ENCODE peak calls at places on chromosomes 5 and 9, in eight cellular contexts. D, N, W, U, P, J, X and V are unnamed samples.
A peak's percentile ranks its signal among the peaks of the same experiment; 100 is the strongest.

GRCh38 chr9:13841801-13842462 is 472.0 kb downstream of the NFIB start:
- DNase-seq in J (no peak), P (peak; percentile 28), N (no peak), D (no peak), W (no peak), X (no peak), U (no peak), V (no peak)

GRCh38 chr9:133561976-133562554 is 27.6 kb downstream of the ADAMTSL2 start:
- DNase-seq in U (no peak), J (no peak), X (no peak), D (no peak), W (no peak), N (no peak), P (no peak), V (no peak)

GRCh38 chr5:78526049-78526525 is 122.5 kb downstream of the LHFPL2 start:
- DNase-seq in J (peak; percentile 96), N (peak; percentile 81), W (no peak), X (no peak), U (no peak), P (peak; percentile 90), D (no peak), V (no peak)

GRCh38 chr5:173767580-173768266 is 120.4 kb upstream of the CPEB4 start:
- DNase-seq in U (no peak), X (no peak), D (no peak), N (no peak), J (no peak), W (no peak), P (peak; percentile 11), V (no peak)

GRCh38 chr9:28899926-28900325 is 1326.6 kb upstream of the C9orf72 start:
- DNase-seq in D (no peak), U (no peak), P (no peak), W (no peak), X (no peak), J (no peak), N (no peak), V (no peak)

GRCh38 chr5:123651234-123651633 is 139.3 kb downstream of the CSNK1G3 start:
- DNase-seq in D (no peak), U (no peak), N (no peak), X (no peak), P (no peak), W (no peak), J (no peak), V (no peak)

GRCh38 chr9:18910858-18911257 is 122.2 kb downstream of the SAXO1 start:
- DNase-seq in J (no peak), P (no peak), W (no peak), U (no peak), X (no peak), N (peak; percentile 53), D (no peak), V (no peak)

GRCh38 chr5:138884094-138884493 is 9.0 kb upstream of the LRRTM2 start:
- DNase-seq in D (peak; percentile 9), X (no peak), W (no peak), J (no peak), U (no peak), N (no peak), P (no peak), V (peak; percentile 48)

GRCh38 chr5:112083623-112084022 is 326.6 kb upstream of the NREP start:
- DNase-seq in W (no peak), J (peak; percentile 52), X (no peak), U (no peak), P (no peak), D (no peak), N (peak; percentile 47), V (no peak)

GRCh38 chr9:17219261-17219660 is 84.4 kb downstream of the CNTLN start:
- DNase-seq in W (no peak), J (peak; percentile 27), D (no peak), U (no peak), X (no peak), P (peak; percentile 3), N (peak; percentile 10), V (no peak)

GRCh38 chr9:114226289-114227055 is 71.1 kb downstream of the COL27A1 start:
- DNase-seq in D (no peak), U (no peak), X (no peak), J (no peak), N (no peak), W (no peak), P (no peak), V (no peak)

GRCh38 chr9:83060557-83060956 is 2.4 kb downstream of the RASEF start:
- DNase-seq in P (no peak), J (no peak), U (no peak), D (no peak), W (no peak), X (no peak), N (no peak), V (no peak)

GRCh38 chr5:124692324-124692723 is 54.1 kb downstream of the ZNF608 start:
- DNase-seq in N (peak; percentile 91), U (no peak), P (peak; percentile 91), J (peak; percentile 39), X (no peak), W (no peak), D (no peak), V (no peak)

GRCh38 chr9:136936645-136937170 is 7.8 kb downstream of the FBXW5 start:
- DNase-seq in J (no peak), N (no peak), U (no peak), P (no peak), D (no peak), X (no peak), W (no peak), V (no peak)

GRCh38 chr5:133119233-133119711 is 67.5 kb downstream of the HSPA4 start:
- DNase-seq in X (no peak), W (no peak), J (no peak), D (no peak), U (no peak), P (no peak), N (no peak), V (no peak)

GRCh38 chr5:141657937-141658545 is 6.8 kb upstream of the FCHSD1 start:
- DNase-seq in W (no peak), J (peak; percentile 92), D (no peak), U (no peak), P (peak; percentile 95), X (no peak), N (peak; percentile 98), V (no peak)

GRCh38 chr5:144309265-144309664 is 138.6 kb downstream of the KCTD16 start:
- DNase-seq in D (no peak), N (no peak), U (no peak), X (no peak), J (no peak), W (no peak), P (peak; percentile 9), V (no peak)

GRCh38 chr5:139796061-139796806 is 626 bp downstream of the PSD2 start:
- DNase-seq in N (no peak), X (no peak), U (peak; percentile 41), D (no peak), W (no peak), P (no peak), J (no peak), V (peak; percentile 68)

GRCh38 chr9:131240047-131240921 is 36.0 kb downstream of the FAM78A start:
- DNase-seq in X (no peak), D (no peak), J (no peak), N (no peak), U (no peak), W (no peak), P (no peak), V (no peak)

GRCh38 chr5:120446068-120446492 is 18.0 kb upstream of the PRR16 start:
- DNase-seq in X (no peak), P (peak; percentile 92), U (no peak), J (peak; percentile 91), D (no peak), W (no peak), N (peak; percentile 96), V (no peak)

GRCh38 chr5:17113174-17113941 is 104.1 kb upstream of the BASP1 start:
- DNase-seq in W (no peak), J (peak; percentile 88), N (peak; percentile 89), D (no peak), P (peak; percentile 97), U (no peak), X (no peak), V (no peak)

GRCh38 chr5:115170924-115171510 is 1.3 kb upstream of the TRIM36 start:
- DNase-seq in J (peak; percentile 8), W (no peak), P (no peak), U (no peak), N (no peak), D (no peak), X (no peak), V (peak; percentile 64)
- H3K9ac ChIP-seq in J (no peak overlapping the region), W (no peak overlapping the region), P (no peak overlapping the region), U (no peak overlapping the region), N (no peak overlapping the region), D (peak overlapping the region; percentile 16), X (peak overlapping the region; percentile 93), V (peak overlapping the region; percentile 29)

DNA sequence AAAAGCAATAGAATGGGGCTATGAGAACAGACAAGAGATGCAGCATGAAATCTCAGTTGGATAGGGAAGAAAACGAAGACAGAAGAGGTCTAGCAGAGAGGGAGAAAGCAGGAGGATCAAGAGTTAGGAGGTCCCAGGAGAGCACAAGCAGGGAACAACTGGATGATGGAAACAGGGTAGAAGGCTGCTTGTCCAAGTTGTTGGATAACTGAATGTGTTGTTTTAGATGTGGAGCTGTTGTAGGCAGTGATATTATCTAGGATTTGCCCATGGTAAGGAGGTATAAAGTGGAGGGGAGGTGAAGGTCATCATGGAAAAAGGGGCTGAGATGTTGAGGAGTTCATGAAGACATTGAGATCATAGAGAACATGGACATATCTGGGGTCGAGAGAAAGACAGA is 12.4 kb upstream of the RHOBTB3 start:
- DNase-seq in U (no peak), D (no peak), J (no peak), W (no peak), P (no peak), X (no peak), N (no peak), V (no peak)
- H3K9ac ChIP-seq in U (no peak overlapping the region), D (no peak overlapping the region), J (no peak overlapping the region), W (no peak overlapping the region), P (no peak overlapping the region), X (no peak overlapping the region), N (no peak overlapping the region), V (no peak overlapping the region)

GRCh38 chr9:127990539-127990938 is 9.8 kb upstream of the EEIG1 start:
- DNase-seq in N (no peak), U (no peak), D (no peak), W (no peak), X (no peak), J (no peak), P (no peak), V (no peak)

GRCh38 chr9:127989094-127989493 is 8.3 kb upstream of the EEIG1 start:
- DNase-seq in N (no peak), J (no peak), D (no peak), P (no peak), U (no peak), W (no peak), X (peak; percentile 40), V (no peak)

GRCh38 chr9:127991017-127991756 is 10.4 kb upstream of the EEIG1 start:
- DNase-seq in W (no peak), U (no peak), D (no peak), N (no peak), J (no peak), P (no peak), X (peak; percentile 84), V (peak; percentile 40)

GRCh38 chr9:127993721-127994120 is 12.9 kb upstream of the EEIG1 start:
- DNase-seq in J (no peak), W (no peak), D (no peak), X (no peak), N (no peak), P (no peak), U (no peak), V (no peak)

GRCh38 chr9:127991757-127992274 is 11.0 kb upstream of the EEIG1 start:
- DNase-seq in W (no peak), J (no peak), X (no peak), U (no peak), P (no peak), D (no peak), N (no peak), V (no peak)
- H3K9ac ChIP-seq in W (no peak overlapping the region), J (no peak overlapping the region), X (peak overlapping the region; percentile 0), U (no peak overlapping the region), P (no peak overlapping the region), D (no peak overlapping the region), N (no peak overlapping the region), V (no peak overlapping the region)

GRCh38 chr5:93599427-93600146 is 16.6 kb downstream of the NR2F1 start:
- DNase-seq in N (peak; percentile 88), W (no peak), U (no peak), J (no peak), P (peak; percentile 91), D (no peak), X (no peak), V (peak; percentile 73)
- H3K9ac ChIP-seq in N (peak overlapping the region; percentile 79), W (no peak overlapping the region), U (no peak overlapping the region), J (no peak overlapping the region), P (peak overlapping the region; percentile 27), D (no peak overlapping the region), X (no peak overlapping the region), V (no peak overlapping the region)